ENCODE peak calls at places on chromosome 18, in nine cellular contexts. One of them, this sample, is unnamed.

GRCh38 chr18:48161201-48161910 is 230.9 kb upstream of the SMAD2 start:
- DNase-seq in kidney: peak; percentile 95
- DNase-seq in heart left ventricle: peak; percentile 88
- DNase-seq in sigmoid colon: peak; percentile 91
- DNase-seq in CD14-positive monocyte: peak; percentile 46
- DNase-seq in foreskin fibroblast: peak; percentile 80
- DNase-seq in lower lobe of right lung: peak; percentile 85
- DNase-seq in A549: peak; percentile 35
- DNase-seq in astrocyte of the spinal cord: peak; percentile 52
- DNase-seq in this sample: peak; percentile 90

GRCh38 chr18:76459687-76460350 is 35.2 kb downstream of the ZNF516 start:
- DNase-seq in CD14-positive monocyte: no peak
- DNase-seq in A549: peak; percentile 69
- DNase-seq in sigmoid colon: peak; percentile 68
- DNase-seq in heart left ventricle: no peak
- DNase-seq in lower lobe of right lung: peak; percentile 56
- DNase-seq in kidney: no peak
- DNase-seq in foreskin fibroblast: peak; percentile 99
- DNase-seq in astrocyte of the spinal cord: peak; percentile 99
- DNase-seq in this sample: no peak

GRCh38 chr18:48996041-48996440 is 45.3 kb upstream of the SMAD7 start:
- DNase-seq in sigmoid colon: no peak
- DNase-seq in foreskin fibroblast: no peak
- DNase-seq in astrocyte of the spinal cord: no peak
- DNase-seq in heart left ventricle: no peak
- DNase-seq in A549: no peak
- DNase-seq in CD14-positive monocyte: no peak
- DNase-seq in lower lobe of right lung: no peak
- DNase-seq in kidney: peak; percentile 36
- DNase-seq in this sample: no peak

GRCh38 chr18:49849331-49850217 is 36.2 kb upstream of the ACAA2 start:
- DNase-seq in astrocyte of the spinal cord: peak; percentile 92
- DNase-seq in A549: peak; percentile 92
- DNase-seq in foreskin fibroblast: peak; percentile 83
- DNase-seq in CD14-positive monocyte: no peak
- DNase-seq in sigmoid colon: no peak
- DNase-seq in heart left ventricle: peak; percentile 44
- DNase-seq in kidney: peak; percentile 96
- DNase-seq in lower lobe of right lung: peak; percentile 82
- DNase-seq in this sample: no peak

GRCh38 chr18:10057401-10057800 is 143.6 kb downstream of the VAPA start:
- DNase-seq in heart left ventricle: no peak
- DNase-seq in CD14-positive monocyte: peak; percentile 73
- DNase-seq in astrocyte of the spinal cord: no peak
- DNase-seq in kidney: no peak
- DNase-seq in lower lobe of right lung: no peak
- DNase-seq in foreskin fibroblast: no peak
- DNase-seq in sigmoid colon: no peak
- DNase-seq in A549: no peak
- DNase-seq in this sample: no peak

GRCh38 chr18:27922780-27923179 is 254.2 kb downstream of the CDH2 start:
- DNase-seq in lower lobe of right lung: no peak
- DNase-seq in CD14-positive monocyte: no peak
- DNase-seq in heart left ventricle: no peak
- DNase-seq in kidney: no peak
- DNase-seq in astrocyte of the spinal cord: no peak
- DNase-seq in foreskin fibroblast: no peak
- DNase-seq in A549: no peak
- DNase-seq in sigmoid colon: no peak
- DNase-seq in this sample: no peak

GRCh38 chr18:58097907-58098166 is 53.8 kb downstream of the NEDD4L start:
- DNase-seq in CD14-positive monocyte: no peak
- DNase-seq in A549: no peak
- DNase-seq in foreskin fibroblast: no peak
- DNase-seq in kidney: no peak
- DNase-seq in astrocyte of the spinal cord: no peak
- DNase-seq in heart left ventricle: no peak
- DNase-seq in lower lobe of right lung: no peak
- DNase-seq in sigmoid colon: no peak
- DNase-seq in this sample: no peak

GRCh38 chr18:39751161-39751560 is 2185.6 kb upstream of the CELF4 start:
- DNase-seq in foreskin fibroblast: peak; percentile 47
- DNase-seq in lower lobe of right lung: no peak
- DNase-seq in kidney: no peak
- DNase-seq in astrocyte of the spinal cord: peak; percentile 62
- DNase-seq in A549: no peak
- DNase-seq in heart left ventricle: no peak
- DNase-seq in CD14-positive monocyte: no peak
- DNase-seq in sigmoid colon: no peak
- DNase-seq in this sample: no peak

GRCh38 chr18:21672868-21673267 is 31.7 kb downstream of the ABHD3 start:
- DNase-seq in foreskin fibroblast: peak; percentile 47
- DNase-seq in kidney: no peak
- DNase-seq in A549: peak; percentile 64
- DNase-seq in lower lobe of right lung: no peak
- DNase-seq in sigmoid colon: no peak
- DNase-seq in astrocyte of the spinal cord: peak; percentile 29
- DNase-seq in heart left ventricle: peak; percentile 23
- DNase-seq in CD14-positive monocyte: no peak
- DNase-seq in this sample: no peak

GRCh38 chr18:54888378-54888777 is 60.1 kb downstream of the RAB27B start:
- DNase-seq in heart left ventricle: no peak
- DNase-seq in A549: no peak
- DNase-seq in astrocyte of the spinal cord: no peak
- DNase-seq in lower lobe of right lung: no peak
- DNase-seq in foreskin fibroblast: no peak
- DNase-seq in sigmoid colon: no peak
- DNase-seq in CD14-positive monocyte: no peak
- DNase-seq in kidney: no peak
- DNase-seq in this sample: no peak

GRCh38 chr18:45851196-45851925 is 25.9 kb downstream of the SIGLEC15 start:
- DNase-seq in CD14-positive monocyte: no peak
- DNase-seq in sigmoid colon: no peak
- DNase-seq in A549: no peak
- DNase-seq in astrocyte of the spinal cord: no peak
- DNase-seq in lower lobe of right lung: no peak
- DNase-seq in heart left ventricle: no peak
- DNase-seq in kidney: no peak
- DNase-seq in foreskin fibroblast: peak; percentile 40
- DNase-seq in this sample: no peak

GRCh38 chr18:57715073-57715472 is 88.0 kb downstream of the ATP8B1 start:
- DNase-seq in A549: no peak
- DNase-seq in sigmoid colon: no peak
- DNase-seq in foreskin fibroblast: no peak
- DNase-seq in heart left ventricle: no peak
- DNase-seq in CD14-positive monocyte: no peak
- DNase-seq in astrocyte of the spinal cord: no peak
- DNase-seq in lower lobe of right lung: no peak
- DNase-seq in kidney: no peak
- DNase-seq in this sample: no peak

GRCh38 chr18:57813245-57813644 is 10.1 kb upstream of the ATP8B1 start:
- DNase-seq in foreskin fibroblast: peak; percentile 95
- DNase-seq in sigmoid colon: no peak
- DNase-seq in A549: peak; percentile 44
- DNase-seq in astrocyte of the spinal cord: peak; percentile 94
- DNase-seq in lower lobe of right lung: no peak
- DNase-seq in CD14-positive monocyte: no peak
- DNase-seq in heart left ventricle: no peak
- DNase-seq in kidney: no peak
- DNase-seq in this sample: no peak

GRCh38 chr18:137327-137726 is 21.0 kb upstream of the USP14 start:
- DNase-seq in kidney: no peak
- DNase-seq in lower lobe of right lung: no peak
- DNase-seq in CD14-positive monocyte: no peak
- DNase-seq in sigmoid colon: no peak
- DNase-seq in foreskin fibroblast: no peak
- DNase-seq in A549: no peak
- DNase-seq in astrocyte of the spinal cord: no peak
- DNase-seq in heart left ventricle: no peak
- DNase-seq in this sample: no peak

GRCh38 chr18:13580351-13580750 is 146.0 kb downstream of the FAM210A start:
- DNase-seq in CD14-positive monocyte: no peak
- DNase-seq in kidney: no peak
- DNase-seq in lower lobe of right lung: no peak
- DNase-seq in sigmoid colon: no peak
- DNase-seq in astrocyte of the spinal cord: no peak
- DNase-seq in foreskin fibroblast: no peak
- DNase-seq in A549: no peak
- DNase-seq in heart left ventricle: no peak
- DNase-seq in this sample: no peak

GRCh38 chr18:50183556-50183955 is 11.4 kb downstream of the MYO5B start:
- DNase-seq in sigmoid colon: no peak
- DNase-seq in lower lobe of right lung: no peak
- DNase-seq in heart left ventricle: no peak
- DNase-seq in CD14-positive monocyte: no peak
- DNase-seq in astrocyte of the spinal cord: peak; percentile 70
- DNase-seq in kidney: no peak
- DNase-seq in foreskin fibroblast: peak; percentile 59
- DNase-seq in A549: no peak
- DNase-seq in this sample: no peak

GRCh38 chr18:10381951-10382350 is 72.5 kb upstream of the APCDD1 start:
- DNase-seq in lower lobe of right lung: no peak
- DNase-seq in CD14-positive monocyte: no peak
- DNase-seq in heart left ventricle: no peak
- DNase-seq in A549: no peak
- DNase-seq in astrocyte of the spinal cord: no peak
- DNase-seq in foreskin fibroblast: peak; percentile 60
- DNase-seq in kidney: no peak
- DNase-seq in sigmoid colon: no peak
- DNase-seq in this sample: no peak

GRCh38 chr18:65746936-65747335 is 3.9 kb upstream of the CDH7 start:
- DNase-seq in heart left ventricle: no peak
- DNase-seq in astrocyte of the spinal cord: no peak
- DNase-seq in lower lobe of right lung: no peak
- DNase-seq in A549: no peak
- DNase-seq in foreskin fibroblast: no peak
- DNase-seq in CD14-positive monocyte: no peak
- DNase-seq in sigmoid colon: no peak
- DNase-seq in kidney: no peak
- DNase-seq in this sample: no peak

GRCh38 chr18:47772374-47773248 is 157.8 kb downstream of the SMAD2 start:
- DNase-seq in astrocyte of the spinal cord: peak; percentile 35
- DNase-seq in heart left ventricle: peak; percentile 29
- DNase-seq in CD14-positive monocyte: no peak
- DNase-seq in A549: peak; percentile 39
- DNase-seq in kidney: no peak
- DNase-seq in sigmoid colon: no peak
- DNase-seq in foreskin fibroblast: peak; percentile 48
- DNase-seq in lower lobe of right lung: peak; percentile 84
- DNase-seq in this sample: peak; percentile 87

GRCh38 chr18:73153271-73153670 is 285.5 kb upstream of the NETO1 start:
- DNase-seq in kidney: no peak
- DNase-seq in CD14-positive monocyte: no peak
- DNase-seq in sigmoid colon: no peak
- DNase-seq in A549: no peak
- DNase-seq in lower lobe of right lung: no peak
- DNase-seq in astrocyte of the spinal cord: peak; percentile 19
- DNase-seq in heart left ventricle: no peak
- DNase-seq in foreskin fibroblast: peak; percentile 60
- DNase-seq in this sample: no peak

GRCh38 chr18:58908006-58908405 is 43.3 kb downstream of the ZNF532 start:
- DNase-seq in heart left ventricle: no peak
- DNase-seq in CD14-positive monocyte: no peak
- DNase-seq in astrocyte of the spinal cord: no peak
- DNase-seq in foreskin fibroblast: no peak
- DNase-seq in lower lobe of right lung: no peak
- DNase-seq in kidney: no peak
- DNase-seq in sigmoid colon: no peak
- DNase-seq in A549: no peak
- DNase-seq in this sample: no peak

GRCh38 chr18:3727260-3727659 is 277.3 kb downstream of the TGIF1 start:
- DNase-seq in lower lobe of right lung: no peak
- DNase-seq in foreskin fibroblast: no peak
- DNase-seq in heart left ventricle: no peak
- DNase-seq in kidney: no peak
- DNase-seq in sigmoid colon: no peak
- DNase-seq in A549: no peak
- DNase-seq in astrocyte of the spinal cord: no peak
- DNase-seq in CD14-positive monocyte: no peak
- DNase-seq in this sample: no peak

GRCh38 chr18:31506024-31506742 is 8.2 kb downstream of the DSG2 start:
- DNase-seq in heart left ventricle: no peak
- DNase-seq in A549: peak; percentile 21
- DNase-seq in astrocyte of the spinal cord: peak; percentile 43
- DNase-seq in CD14-positive monocyte: no peak
- DNase-seq in kidney: no peak
- DNase-seq in foreskin fibroblast: no peak
- DNase-seq in lower lobe of right lung: no peak
- DNase-seq in sigmoid colon: no peak
- DNase-seq in this sample: no peak

GRCh38 chr18:40935423-40935822 is 1019.6 kb upstream of the PIK3C3 start:
- DNase-seq in lower lobe of right lung: no peak
- DNase-seq in A549: no peak
- DNase-seq in astrocyte of the spinal cord: no peak
- DNase-seq in kidney: no peak
- DNase-seq in foreskin fibroblast: peak; percentile 22
- DNase-seq in CD14-positive monocyte: no peak
- DNase-seq in heart left ventricle: no peak
- DNase-seq in sigmoid colon: no peak
- DNase-seq in this sample: no peak
- TF ChIP-seq CTCF in lower lobe of right lung: peak; percentile 8
- TF ChIP-seq CTCF in A549: no peak
- TF ChIP-seq CTCF in astrocyte of the spinal cord: peak; percentile 55
- TF ChIP-seq CTCF in kidney: peak; percentile 18
- TF ChIP-seq CTCF in foreskin fibroblast: peak; percentile 57
- TF ChIP-seq CTCF in CD14-positive monocyte: no peak
- TF ChIP-seq CTCF in heart left ventricle: peak; percentile 36
- TF ChIP-seq CTCF in sigmoid colon: peak; percentile 8
- TF ChIP-seq CTCF in this sample: no peak

GRCh38 chr18:79405781-79406575 is 10.2 kb downstream of the NFATC1 start:
- DNase-seq in CD14-positive monocyte: peak; percentile 93
- DNase-seq in sigmoid colon: no peak
- DNase-seq in foreskin fibroblast: no peak
- DNase-seq in heart left ventricle: peak; percentile 79
- DNase-seq in astrocyte of the spinal cord: no peak
- DNase-seq in lower lobe of right lung: peak; percentile 84
- DNase-seq in kidney: peak; percentile 91
- DNase-seq in A549: no peak
- DNase-seq in this sample: peak; percentile 97
- TF ChIP-seq CTCF in CD14-positive monocyte: no peak
- TF ChIP-seq CTCF in sigmoid colon: no peak
- TF ChIP-seq CTCF in foreskin fibroblast: no peak
- TF ChIP-seq CTCF in heart left ventricle: no peak
- TF ChIP-seq CTCF in astrocyte of the spinal cord: no peak
- TF ChIP-seq CTCF in lower lobe of right lung: no peak
- TF ChIP-seq CTCF in kidney: no peak
- TF ChIP-seq CTCF in A549: no peak
- TF ChIP-seq CTCF in this sample: no peak

GRCh38 chr18:11512096-11513030 is 97.0 kb upstream of the SLC35G4 start:
- DNase-seq in sigmoid colon: no peak
- DNase-seq in CD14-positive monocyte: no peak
- DNase-seq in astrocyte of the spinal cord: no peak
- DNase-seq in heart left ventricle: no peak
- DNase-seq in A549: peak; percentile 11
- DNase-seq in kidney: no peak
- DNase-seq in lower lobe of right lung: no peak
- DNase-seq in foreskin fibroblast: peak; percentile 65
- DNase-seq in this sample: no peak
- TF ChIP-seq CTCF in sigmoid colon: no peak
- TF ChIP-seq CTCF in CD14-positive monocyte: no peak
- TF ChIP-seq CTCF in astrocyte of the spinal cord: peak; percentile 34
- TF ChIP-seq CTCF in heart left ventricle: no peak
- TF ChIP-seq CTCF in A549: peak; percentile 60
- TF ChIP-seq CTCF in kidney: peak; percentile 51
- TF ChIP-seq CTCF in lower lobe of right lung: no peak
- TF ChIP-seq CTCF in foreskin fibroblast: no peak
- TF ChIP-seq CTCF in this sample: no peak

GRCh38 chr18:61308795-61309393 is 24.3 kb upstream of the CDH20 start:
- DNase-seq in A549: no peak
- DNase-seq in kidney: no peak
- DNase-seq in lower lobe of right lung: no peak
- DNase-seq in heart left ventricle: no peak
- DNase-seq in CD14-positive monocyte: no peak
- DNase-seq in foreskin fibroblast: peak; percentile 6
- DNase-seq in sigmoid colon: no peak
- DNase-seq in astrocyte of the spinal cord: peak; percentile 27
- DNase-seq in this sample: no peak
- TF ChIP-seq CTCF in A549: no peak
- TF ChIP-seq CTCF in kidney: no peak
- TF ChIP-seq CTCF in lower lobe of right lung: no peak
- TF ChIP-seq CTCF in heart left ventricle: no peak
- TF ChIP-seq CTCF in CD14-positive monocyte: no peak
- TF ChIP-seq CTCF in foreskin fibroblast: no peak
- TF ChIP-seq CTCF in sigmoid colon: no peak
- TF ChIP-seq CTCF in astrocyte of the spinal cord: no peak
- TF ChIP-seq CTCF in this sample: no peak